ENCODE peak calls at places on chromosome 4, in ten cellular contexts. F is IMR-90, D is T-cell, G is left ventricle myocardium inferior, K is cardiac muscle cell, Q is COR-L47, W is upper lobe of right lung, O is NCI-H524, B is renal cortical epithelial cell, A is NT2/D1. E is an unnamed sample.

GRCh38 chr4:1278336-1278670 is 11.4 kb upstream of the MAEA start:
- DNase-seq in D (no peak), Q (no peak), W (no peak), B (peak), G (no peak), O (no peak), K (no peak), F (peak), A (no peak), E (no peak)

GRCh38 chr4:150402968-150403367 is 179.0 kb upstream of the MAB21L2 start:
- DNase-seq in W (no peak), Q (peak), A (no peak), O (peak), K (no peak), F (peak), G (peak), B (peak), D (no peak), E (no peak)

GRCh38 chr4:76984788-76985211 is 35.2 kb downstream of the SEPTIN11 start:
- DNase-seq in G (peak), W (no peak), O (no peak), A (no peak), Q (no peak), F (peak), D (no peak), K (peak), B (peak), E (no peak)

GRCh38 chr4:44447563-44448504 is 775 bp downstream of the KCTD8 start:
- DNase-seq in W (peak), K (peak), B (no peak), A (no peak), D (no peak), F (no peak), Q (peak), O (peak), G (peak), E (no peak)

GRCh38 chr4:103046416-103047290 is 27.1 kb upstream of the SLC9B1 start:
- DNase-seq in F (peak), D (peak), O (peak), B (peak), W (no peak), Q (peak), G (no peak), K (peak), A (peak), E (peak)

GRCh38 chr4:10808591-10808990 is 124.0 kb upstream of the CLNK start:
- DNase-seq in O (no peak), B (no peak), W (no peak), G (peak), Q (no peak), A (no peak), K (peak), D (no peak), F (peak), E (no peak)

GRCh38 chr4:48033825-48034413 is 17.3 kb downstream of the NIPAL1 start:
- DNase-seq in A (no peak), B (peak), K (peak), F (peak), D (peak), W (no peak), Q (peak), O (peak), G (no peak), E (peak)

GRCh38 chr4:101201421-101201820 is 145.9 kb downstream of the PPP3CA start:
- DNase-seq in G (no peak), K (no peak), W (no peak), F (no peak), O (peak), A (no peak), D (no peak), B (no peak), Q (no peak), E (no peak)

GRCh38 chr4:38562751-38563198 is 101.2 kb upstream of the KLF3 start:
- DNase-seq in K (peak), O (peak), B (no peak), Q (no peak), D (no peak), W (no peak), F (peak), G (peak), A (no peak), E (no peak)

GRCh38 chr4:19857405-19857804 is 394.3 kb upstream of the SLIT2 start:
- DNase-seq in A (no peak), B (peak), W (no peak), Q (peak), F (peak), K (peak), O (no peak), D (no peak), G (no peak), E (no peak)

GRCh38 chr4:93897559-93897958 is 69.0 kb downstream of the ATOH1 start:
- DNase-seq in W (no peak), K (peak), B (no peak), G (no peak), O (peak), A (no peak), D (no peak), Q (no peak), F (no peak), E (no peak)

GRCh38 chr4:153223935-153224334 is 19.7 kb downstream of the TRIM2 start:
- DNase-seq in A (no peak), O (peak), Q (no peak), D (no peak), K (no peak), W (no peak), B (peak), G (no peak), F (peak), E (no peak)

GRCh38 chr4:154349829-154350228 is 141.8 kb downstream of the DCHS2 start:
- DNase-seq in K (no peak), Q (no peak), O (no peak), W (no peak), A (no peak), F (no peak), D (no peak), B (peak), G (no peak), E (no peak)

GRCh38 chr4:70858454-70858853 is 18.8 kb upstream of the GRSF1 start:
- DNase-seq in W (no peak), Q (no peak), D (no peak), B (no peak), F (no peak), O (no peak), A (no peak), G (no peak), K (no peak), E (no peak)

GRCh38 chr4:68954126-68954525 is 2.5 kb upstream of the UGT2A3 start:
- DNase-seq in A (no peak), O (no peak), B (no peak), Q (no peak), D (no peak), K (no peak), F (no peak), W (no peak), G (no peak), E (no peak)

GRCh38 chr4:78612398-78613005 is 60.9 kb downstream of the ANXA3 start:
- DNase-seq in B (peak), K (peak), Q (peak), D (no peak), W (no peak), F (peak), A (no peak), G (no peak), O (peak), E (no peak)

GRCh38 chr4:84952004-84952403 is 14.5 kb downstream of the WDFY3 start:
- DNase-seq in A (no peak), D (no peak), K (peak), Q (no peak), B (peak), G (no peak), W (no peak), F (peak), O (no peak), E (no peak)

GRCh38 chr4:4633431-4633830 is 91.6 kb upstream of the STX18 start:
- DNase-seq in K (no peak), Q (no peak), O (no peak), W (no peak), F (no peak), G (no peak), B (no peak), D (no peak), A (no peak), E (no peak)

E was measured in central memory CD4-positive, alpha-beta T cell.